ENCODE peak calls at places on chromosomes 16 and 17, in nine cellular contexts. J is AG10803; Q is RWPE1; Z is left kidney; H is NCI-H1092 treated with DMSO at 0.1 percent for 48 hours; G is T-cell; L is posterior cingulate gyrus; A is naive thymus-derived CD8-positive, alpha-beta T cell; X is Caco-2. U is an unnamed sample.

GRCh38 chr17:40399185-40399584 is 18.5 kb downstream of the TOP2A start:
- DNase-seq in L (no peak), X (no peak), Z (peak), Q (peak), H (peak), G (peak), J (peak), A (no peak), U (peak)

GRCh38 chr16:81335669-81336068 is 20.9 kb downstream of the GAN start:
- DNase-seq in Q (no peak), X (no peak), G (no peak), L (no peak), Z (no peak), J (no peak), A (no peak), H (no peak), U (no peak)

GRCh38 chr16:60651351-60651750 is 1384.9 kb downstream of the CDH8 start:
- DNase-seq in Z (no peak), H (no peak), L (no peak), Q (no peak), A (no peak), X (no peak), J (peak), G (no peak), U (no peak)

GRCh38 chr17:44095647-44096496 is 25.3 kb downstream of the G6PC3 start:
- DNase-seq in Z (peak), J (peak), X (peak), A (no peak), H (peak), G (no peak), Q (peak), L (peak), U (peak)

GRCh38 chr17:38871247-38871991 is 1.6 kb downstream of the LASP1 start:
- DNase-seq in H (no peak), G (peak), J (peak), Q (peak), A (peak), L (no peak), Z (peak), X (peak), U (peak)

GRCh38 chr17:77032929-77033328 is 107.8 kb upstream of the SEC14L1 start:
- DNase-seq in Q (no peak), G (no peak), J (no peak), Z (no peak), H (no peak), X (no peak), L (no peak), A (no peak), U (no peak)

GRCh38 chr16:2839650-2840450 is 9.7 kb downstream of the ZG16B start:
- DNase-seq in Z (no peak), H (no peak), G (no peak), X (no peak), Q (no peak), J (no peak), L (no peak), A (no peak), U (no peak)

GRCh38 chr17:21467196-21467595 is 91.0 kb downstream of the KCNJ12 start:
- DNase-seq in Q (no peak), X (no peak), G (no peak), H (no peak), A (no peak), L (no peak), Z (no peak), J (no peak), U (no peak)

GRCh38 chr17:7208027-7208571 is 11.5 kb downstream of the DLG4 start:
- DNase-seq in L (no peak), G (no peak), J (no peak), Z (peak), H (no peak), A (no peak), Q (no peak), X (no peak), U (no peak)

GRCh38 chr17:35088911-35089845 is 25.7 kb upstream of the RFFL start:
- DNase-seq in Q (peak), L (peak), H (peak), X (peak), Z (peak), G (peak), A (peak), J (peak), U (peak)

U was measured in fibroblast of lung.